ENCODE peak calls at places on chromosomes 4 and X, in seven cellular contexts. One of them, this sample, is unnamed.
A peak's percentile ranks its signal among the peaks of the same experiment; 100 is the strongest.

GRCh38 chr4:147136308-147136707 is 190.6 kb upstream of the TTC29 start:
- DNase-seq in ovary: peak; percentile 58
- DNase-seq in HAP-1: no peak
- DNase-seq in BE2C: no peak
- DNase-seq in head of caudate nucleus: no peak
- DNase-seq in EH: peak; percentile 54
- DNase-seq in left ventricle myocardium inferior: peak; percentile 37
- DNase-seq in this sample: no peak

GRCh38 chr4:152655272-152656129 is 24.3 kb downstream of the TMEM154 start:
- DNase-seq in HAP-1: no peak
- DNase-seq in EH: no peak
- DNase-seq in head of caudate nucleus: no peak
- DNase-seq in BE2C: no peak
- DNase-seq in ovary: no peak
- DNase-seq in left ventricle myocardium inferior: no peak
- DNase-seq in this sample: no peak

GRCh38 chr4:2220016-2220620 is 21.8 kb downstream of the HAUS3 start:
- DNase-seq in HAP-1: peak; percentile 87
- DNase-seq in BE2C: peak; percentile 81
- DNase-seq in head of caudate nucleus: peak; percentile 86
- DNase-seq in ovary: peak; percentile 72
- DNase-seq in EH: peak; percentile 76
- DNase-seq in left ventricle myocardium inferior: peak; percentile 59
- DNase-seq in this sample: peak; percentile 54

GRCh38 chr4:20881658-20882057 is 181.4 kb downstream of the PACRGL start:
- DNase-seq in HAP-1: no peak
- DNase-seq in ovary: no peak
- DNase-seq in BE2C: no peak
- DNase-seq in EH: no peak
- DNase-seq in head of caudate nucleus: no peak
- DNase-seq in left ventricle myocardium inferior: no peak
- DNase-seq in this sample: no peak

GRCh38 chrX:2457289-2458133 is 43.3 kb downstream of the DHRSX start:
- DNase-seq in head of caudate nucleus: no peak
- DNase-seq in HAP-1: peak; percentile 74
- DNase-seq in left ventricle myocardium inferior: no peak
- DNase-seq in ovary: no peak
- DNase-seq in BE2C: no peak
- DNase-seq in EH: no peak
- DNase-seq in this sample: no peak

GRCh38 chr4:170497729-170498128 is 408.0 kb upstream of the AADAT start:
- DNase-seq in EH: no peak
- DNase-seq in BE2C: no peak
- DNase-seq in head of caudate nucleus: no peak
- DNase-seq in ovary: no peak
- DNase-seq in left ventricle myocardium inferior: no peak
- DNase-seq in HAP-1: no peak
- DNase-seq in this sample: no peak

GRCh38 chr4:61204353-61204752 is 4.2 kb downstream of the ADGRL3 start:
- DNase-seq in head of caudate nucleus: no peak
- DNase-seq in HAP-1: no peak
- DNase-seq in left ventricle myocardium inferior: no peak
- DNase-seq in BE2C: no peak
- DNase-seq in ovary: no peak
- DNase-seq in EH: peak; percentile 3
- DNase-seq in this sample: peak; percentile 31

GRCh38 chr4:185020863-185021761 is 2.8 kb downstream of the HELT start:
- DNase-seq in EH: no peak
- DNase-seq in head of caudate nucleus: no peak
- DNase-seq in HAP-1: no peak
- DNase-seq in left ventricle myocardium inferior: no peak
- DNase-seq in ovary: no peak
- DNase-seq in BE2C: no peak
- DNase-seq in this sample: no peak

GRCh38 chrX:113929004-113929403 is 654.9 kb upstream of the HTR2C start:
- DNase-seq in EH: no peak
- DNase-seq in HAP-1: peak; percentile 83
- DNase-seq in head of caudate nucleus: peak; percentile 18
- DNase-seq in left ventricle myocardium inferior: no peak
- DNase-seq in ovary: no peak
- DNase-seq in BE2C: peak; percentile 61
- DNase-seq in this sample: peak; percentile 53

GRCh38 chr4:2818351-2818939 is 25.2 kb upstream of the ADD1 start:
- DNase-seq in left ventricle myocardium inferior: no peak
- DNase-seq in ovary: peak; percentile 57
- DNase-seq in head of caudate nucleus: no peak
- DNase-seq in EH: peak; percentile 21
- DNase-seq in BE2C: no peak
- DNase-seq in HAP-1: no peak
- DNase-seq in this sample: peak; percentile 31

GRCh38 chr4:153987291-153987690 is 198.4 kb upstream of the SFRP2 start:
- DNase-seq in BE2C: no peak
- DNase-seq in head of caudate nucleus: no peak
- DNase-seq in HAP-1: no peak
- DNase-seq in left ventricle myocardium inferior: no peak
- DNase-seq in EH: peak; percentile 90
- DNase-seq in ovary: no peak
- DNase-seq in this sample: no peak

GRCh38 chrX:111505783-111506182 is 5.7 kb upstream of the SERTM2 start:
- DNase-seq in HAP-1: no peak
- DNase-seq in left ventricle myocardium inferior: no peak
- DNase-seq in ovary: no peak
- DNase-seq in EH: no peak
- DNase-seq in head of caudate nucleus: no peak
- DNase-seq in BE2C: no peak
- DNase-seq in this sample: no peak

This sample was measured in SK-N-DZ.